ENCODE peak calls at places on chromosomes 3 and 15, in nine cellular contexts. Z is heart right ventricle, G is IMR-90, M is suprapubic skin, K is dorsolateral prefrontal cortex, Q is hepatocyte, P is brain microvascular endothelial cell, J is breast epithelium, V is left lung. U is an unnamed sample.

GRCh38 chr3:10945683-10946287 is 46.8 kb upstream of the SLC6A1 start:
- DNase-seq in Z (peak; percentile 27), G (peak; percentile 25), M (no peak), K (peak; percentile 70), Q (peak; percentile 82), P (no peak), J (no peak), V (no peak), U (peak; percentile 39)

GRCh38 chr15:95368211-95368610 is 962.3 kb upstream of the NR2F2 start:
- DNase-seq in Z (peak; percentile 11), G (no peak), M (no peak), K (no peak), Q (no peak), P (peak; percentile 35), J (no peak), V (no peak), U (no peak)

GRCh38 chr15:94582368-94582767 is 351.0 kb downstream of the MCTP2 start:
- DNase-seq in Z (peak; percentile 30), G (no peak), M (no peak), K (no peak), Q (peak; percentile 58), P (no peak), J (no peak), V (no peak), U (peak; percentile 12)

GRCh38 chr3:108345492-108346205 is 49.3 kb downstream of the HHLA2 start:
- DNase-seq in Z (no peak), G (peak; percentile 15), M (no peak), K (no peak), Q (no peak), P (no peak), J (no peak), V (no peak), U (no peak)

GRCh38 chr3:187567741-187568140 is 102.5 kb downstream of the SST start:
- DNase-seq in Z (no peak), G (peak; percentile 57), M (no peak), K (no peak), Q (no peak), P (peak; percentile 52), J (no peak), V (no peak), U (no peak)

GRCh38 chr3:40068647-40069046 is 240.9 kb upstream of the EIF1B start:
- DNase-seq in Z (no peak), G (no peak), M (no peak), K (no peak), Q (no peak), P (no peak), J (no peak), V (no peak), U (peak; percentile 92)

GRCh38 chr15:59644757-59645156 is 12.6 kb downstream of the GTF2A2 start:
- DNase-seq in Z (no peak), G (peak; percentile 52), M (no peak), K (no peak), Q (no peak), P (no peak), J (no peak), V (no peak), U (peak; percentile 50)

GRCh38 chr3:34777361-34777760 is 862.0 kb upstream of the ARPP21 start:
- DNase-seq in Z (no peak), G (no peak), M (no peak), K (no peak), Q (no peak), P (no peak), J (no peak), V (no peak), U (no peak)

GRCh38 chr15:100050877-100051786 is 290.6 kb downstream of the ADAMTS17 start:
- DNase-seq in Z (no peak), G (no peak), M (no peak), K (no peak), Q (no peak), P (no peak), J (no peak), V (no peak), U (no peak)

GRCh38 chr3:123068227-123069020 is 1.6 kb downstream of the PDIA5 start:
- DNase-seq in Z (no peak), G (no peak), M (no peak), K (no peak), Q (peak; percentile 48), P (no peak), J (no peak), V (no peak), U (no peak)

GRCh38 chr15:73751896-73752816 is 995 bp downstream of the INSYN1 start:
- DNase-seq in Z (no peak), G (no peak), M (no peak), K (no peak), Q (no peak), P (no peak), J (no peak), V (no peak), U (no peak)

GRCh38 chr3:87088366-87088983 is 97.5 kb upstream of the VGLL3 start:
- DNase-seq in Z (no peak), G (no peak), M (no peak), K (no peak), Q (no peak), P (no peak), J (no peak), V (no peak), U (no peak)

GRCh38 chr3:129829640-129830039 is 63.9 kb downstream of the TMCC1 start:
- DNase-seq in Z (peak; percentile 64), G (peak; percentile 95), M (no peak), K (peak; percentile 64), Q (peak; percentile 72), P (peak; percentile 86), J (peak; percentile 32), V (no peak), U (peak; percentile 81)

GRCh38 chr3:141234283-141234682 is 2.7 kb downstream of the PXYLP1 start:
- DNase-seq in Z (no peak), G (no peak), M (no peak), K (no peak), Q (no peak), P (no peak), J (no peak), V (peak; percentile 51), U (no peak)

GRCh38 chr3:72398781-72399180 is 449.5 kb downstream of the SHQ1 start:
- DNase-seq in Z (no peak), G (no peak), M (no peak), K (no peak), Q (no peak), P (no peak), J (no peak), V (no peak), U (no peak)
- H3K4me3 ChIP-seq in Z (no peak overlapping the region), G (no peak overlapping the region), M (no peak overlapping the region), K (no peak overlapping the region), Q (no peak overlapping the region), P (no peak overlapping the region), J (no peak overlapping the region), V (no peak overlapping the region), U (no peak overlapping the region)

DNA sequence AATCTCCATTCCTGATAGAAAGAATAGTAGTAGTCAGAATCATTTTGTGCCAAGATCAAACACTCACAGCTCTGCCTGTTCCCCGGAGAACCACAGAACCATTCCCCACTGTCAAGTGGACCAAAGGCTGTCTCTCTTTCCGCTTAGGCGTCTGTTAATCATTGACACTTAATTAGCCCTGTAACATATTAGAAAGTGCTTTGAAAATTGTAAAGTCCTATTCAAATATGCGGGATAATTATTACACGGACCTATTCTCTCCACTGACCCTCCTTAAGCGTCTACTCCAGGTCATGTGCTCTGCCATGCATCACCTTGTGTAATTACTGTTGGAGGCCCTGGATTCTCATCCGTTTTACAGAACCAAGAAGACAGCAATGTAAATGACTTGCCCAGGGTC is 313.7 kb upstream of the TLE3 start:
- DNase-seq in Z (no peak), G (no peak), M (no peak), K (no peak), Q (peak; percentile 43), P (no peak), J (no peak), V (no peak), U (no peak)
- H3K27me3 ChIP-seq in Z (peaks cover 14% of the 10 kb centered on the region), G (peaks cover 70% of the 10 kb centered on the region), M (no peaks in the 10 kb centered on the region), K (no peaks in the 10 kb centered on the region), Q (no peaks in the 10 kb centered on the region), P (peaks cover 17% of the 10 kb centered on the region), J (no peaks in the 10 kb centered on the region), V (no peaks in the 10 kb centered on the region), U (peaks cover 9% of the 10 kb centered on the region)

GRCh38 chr3:171565671-171566070 is 105.5 kb upstream of the TNIK start:
- DNase-seq in Z (no peak), G (peak; percentile 54), M (no peak), K (no peak), Q (no peak), P (peak; percentile 13), J (no peak), V (no peak), U (peak; percentile 54)

GRCh38 chr3:171566803-171567422 is 106.7 kb upstream of the TNIK start:
- DNase-seq in Z (no peak), G (peak; percentile 46), M (no peak), K (no peak), Q (peak; percentile 66), P (no peak), J (no peak), V (no peak), U (peak; percentile 55)

GRCh38 chr3:171564723-171565122 is 104.5 kb upstream of the TNIK start:
- DNase-seq in Z (no peak), G (no peak), M (no peak), K (no peak), Q (no peak), P (no peak), J (no peak), V (peak; percentile 46), U (no peak)

GRCh38 chr3:171565133-171565532 is 104.9 kb upstream of the TNIK start:
- DNase-seq in Z (no peak), G (no peak), M (no peak), K (no peak), Q (no peak), P (no peak), J (no peak), V (no peak), U (no peak)

GRCh38 chr3:171569571-171570132 is 109.4 kb upstream of the TNIK start:
- DNase-seq in Z (no peak), G (no peak), M (no peak), K (no peak), Q (no peak), P (no peak), J (no peak), V (no peak), U (no peak)
- TF ChIP-seq CTCF in Z (no peak), G (no peak), M (no peak), K (no peak), Q (no peak), P (no peak), J (no peak), V (no peak), U (no peak)

DNA sequence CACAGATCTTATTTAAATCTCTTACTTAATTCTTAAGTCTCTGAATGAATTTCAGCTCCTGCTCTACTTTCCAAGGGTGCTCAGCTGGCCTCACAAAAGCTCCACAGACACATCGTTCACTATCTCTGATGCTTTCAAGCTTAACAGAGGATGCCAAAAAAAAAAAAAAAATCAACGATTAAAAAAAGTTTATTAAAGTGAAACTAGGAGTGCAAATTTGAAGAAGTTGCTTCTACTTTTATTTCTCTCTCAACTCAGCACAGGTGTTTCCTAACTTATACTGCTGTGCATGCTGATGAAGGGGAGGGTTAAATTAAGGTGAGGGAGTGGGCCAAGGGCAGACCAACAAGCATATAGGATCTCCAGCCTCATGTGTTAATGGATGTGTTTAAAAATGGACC is 157.2 kb downstream of the TIGIT start:
- DNase-seq in Z (no peak), G (no peak), M (no peak), K (no peak), Q (no peak), P (no peak), J (no peak), V (no peak), U (no peak)
- H3K4me3 ChIP-seq in Z (peak overlapping the region; percentile 35), G (no peak overlapping the region), M (peak overlapping the region; percentile 25), K (peak overlapping the region; percentile 25), Q (no peak overlapping the region), P (no peak overlapping the region), J (peak overlapping the region; percentile 8), V (no peak overlapping the region), U (no peak overlapping the region)